ENCODE peak calls at places on chromosomes 7 and 10, in nine cellular contexts. T is uterus; M is CD4-positive, alpha-beta memory T cell; B is lower lobe of right lung; E is psoas muscle; S is astrocyte of the cerebellum; D is heart right ventricle; J is mammary epithelial cell; U is esophagus squamous epithelium. W is an unnamed sample.

GRCh38 chr10:77544607-77545006 is 93.0 kb downstream of the KCNMA1 start:
- DNase-seq in T (no peak), M (no peak), B (no peak), E (no peak), S (no peak), D (no peak), J (no peak), U (no peak), W (no peak)

GRCh38 chr7:20509892-20510645 is 105.4 kb upstream of the ABCB5 start:
- DNase-seq in T (no peak), M (no peak), B (no peak), E (no peak), S (no peak), D (no peak), J (no peak), U (no peak), W (no peak)

GRCh38 chr10:484925-485661 is 204.4 kb downstream of the DIP2C start:
- DNase-seq in T (no peak), M (no peak), B (no peak), E (peak), S (no peak), D (no peak), J (peak), U (no peak), W (peak)

GRCh38 chr7:30521532-30521931 is 16.9 kb upstream of the GGCT start:
- DNase-seq in T (peak), M (no peak), B (no peak), E (peak), S (no peak), D (peak), J (no peak), U (no peak), W (no peak)

GRCh38 chr7:36360244-36360643 is 29.4 kb upstream of the ANLN start:
- DNase-seq in T (no peak), M (no peak), B (no peak), E (no peak), S (no peak), D (no peak), J (no peak), U (no peak), W (no peak)

GRCh38 chr7:128247640-128248194 is 6.6 kb downstream of the LEP start:
- DNase-seq in T (no peak), M (no peak), B (no peak), E (no peak), S (no peak), D (no peak), J (peak), U (no peak), W (no peak)

GRCh38 chr7:142454862-142455261 is 197.0 kb upstream of the PRSS58 start:
- DNase-seq in T (no peak), M (peak), B (no peak), E (no peak), S (no peak), D (no peak), J (no peak), U (no peak), W (no peak)

GRCh38 chr10:127415116-127415515 is 134.0 kb upstream of the NPS start:
- DNase-seq in T (no peak), M (no peak), B (no peak), E (no peak), S (no peak), D (no peak), J (no peak), U (no peak), W (no peak)

GRCh38 chr7:155488483-155489127 is 30.7 kb downstream of the EN2 start:
- DNase-seq in T (no peak), M (no peak), B (no peak), E (no peak), S (no peak), D (no peak), J (no peak), U (no peak), W (no peak)

GRCh38 chr10:42640610-42641229 is 2.4 kb upstream of the ZNF33B start:
- DNase-seq in T (no peak), M (no peak), B (no peak), E (no peak), S (no peak), D (no peak), J (peak), U (no peak), W (no peak)

GRCh38 chr10:2839081-2839725 is 228.1 kb upstream of the PFKP start:
- DNase-seq in T (no peak), M (no peak), B (peak), E (no peak), S (no peak), D (no peak), J (peak), U (no peak), W (no peak)

GRCh38 chr7:19964198-19964597 is 190.8 kb upstream of the TMEM196 start:
- DNase-seq in T (no peak), M (no peak), B (no peak), E (no peak), S (no peak), D (no peak), J (no peak), U (no peak), W (no peak)

GRCh38 chr7:2523941-2524807 is 4.6 kb downstream of the LFNG start:
- DNase-seq in T (peak), M (peak), B (peak), E (peak), S (no peak), D (peak), J (peak), U (no peak), W (peak)

GRCh38 chr7:142602756-142603155 is 146.5 kb upstream of the PRSS1 start:
- DNase-seq in T (no peak), M (no peak), B (no peak), E (peak), S (no peak), D (no peak), J (no peak), U (no peak), W (no peak)

GRCh38 chr7:116706668-116707126 is 34.7 kb downstream of the MET start:
- DNase-seq in T (no peak), M (no peak), B (no peak), E (no peak), S (no peak), D (no peak), J (peak), U (no peak), W (no peak)

GRCh38 chr7:132837529-132837928 is 244.4 kb downstream of the CHCHD3 start:
- DNase-seq in T (no peak), M (no peak), B (no peak), E (no peak), S (no peak), D (no peak), J (no peak), U (no peak), W (no peak)

GRCh38 chr7:139777304-139777890 is 401 bp downstream of the HIPK2 start:
- DNase-seq in T (peak), M (peak), B (peak), E (peak), S (no peak), D (peak), J (no peak), U (no peak), W (peak)

GRCh38 chr7:13235961-13236360 is 548.5 kb downstream of the ARL4A start:
- DNase-seq in T (no peak), M (no peak), B (no peak), E (no peak), S (no peak), D (no peak), J (no peak), U (no peak), W (no peak)

GRCh38 chr7:140672382-140673062 is at the start of gene ADCK2:
- DNase-seq in T (peak), M (peak), B (peak), E (no peak), S (no peak), D (peak), J (peak), U (no peak), W (peak)

DNA sequence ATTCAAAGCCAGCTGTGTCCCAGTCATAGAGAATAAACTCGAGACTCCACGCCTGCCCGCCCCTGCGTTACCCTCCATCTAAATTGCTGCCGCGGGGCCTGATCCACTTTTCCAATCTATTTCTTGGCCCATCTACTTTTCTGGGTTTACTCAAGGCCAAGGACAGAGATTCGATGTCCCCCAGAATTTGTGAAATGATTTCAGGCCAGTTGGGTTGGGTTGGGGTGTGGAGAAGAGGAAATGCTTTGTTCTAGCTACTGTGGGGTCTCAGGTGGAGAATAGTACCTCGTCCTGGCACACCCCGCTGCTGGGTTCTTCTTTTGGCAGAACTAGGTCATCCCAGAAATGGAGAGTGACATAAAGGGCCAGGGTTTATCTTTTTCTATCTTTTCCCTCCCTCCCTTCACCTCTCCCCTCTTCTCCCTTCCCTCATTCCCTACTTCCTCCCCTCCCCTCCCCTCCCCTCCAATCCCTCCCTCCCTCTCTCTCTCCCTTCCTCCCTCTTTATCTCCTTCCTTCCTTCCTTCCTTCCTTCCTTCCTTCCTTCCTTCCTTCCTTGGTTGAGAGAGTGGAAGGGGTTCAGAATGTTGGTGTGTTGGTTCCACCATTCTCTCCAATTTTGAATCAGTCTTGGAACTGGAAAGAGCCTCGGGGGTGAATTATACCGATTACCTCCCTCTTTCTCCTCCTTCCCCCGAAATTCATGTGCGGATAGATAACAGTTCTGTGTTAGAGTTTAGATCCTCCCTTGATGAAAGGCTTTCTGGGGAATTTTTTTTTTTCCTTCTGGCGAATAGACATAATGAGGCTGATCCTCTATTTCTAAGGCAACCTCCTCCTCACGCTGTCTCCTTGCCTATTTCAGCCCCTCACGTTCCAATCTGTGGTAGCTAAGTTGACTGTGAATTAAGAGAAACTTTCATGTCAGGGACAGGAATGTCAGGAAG is 1.2 kb upstream of the TMEM229A start:
- DNase-seq in T (no peak), M (no peak), B (no peak), E (no peak), S (no peak), D (no peak), J (no peak), U (no peak), W (no peak)
- H3K4me3 ChIP-seq in T (peak), M (no peak), B (no peak), E (peak), S (no peak), D (no peak), J (no peak), U (no peak), W (no peak)

GRCh38 chr10:60648761-60649160 is 129.5 kb upstream of the CDK1 start:
- DNase-seq in T (no peak), M (no peak), B (no peak), E (no peak), S (no peak), D (no peak), J (no peak), U (no peak), W (no peak)
- H3K4me3 ChIP-seq in T (no peak), M (no peak), B (no peak), E (no peak), S (no peak), D (no peak), J (no peak), U (no peak), W (no peak)

DNA sequence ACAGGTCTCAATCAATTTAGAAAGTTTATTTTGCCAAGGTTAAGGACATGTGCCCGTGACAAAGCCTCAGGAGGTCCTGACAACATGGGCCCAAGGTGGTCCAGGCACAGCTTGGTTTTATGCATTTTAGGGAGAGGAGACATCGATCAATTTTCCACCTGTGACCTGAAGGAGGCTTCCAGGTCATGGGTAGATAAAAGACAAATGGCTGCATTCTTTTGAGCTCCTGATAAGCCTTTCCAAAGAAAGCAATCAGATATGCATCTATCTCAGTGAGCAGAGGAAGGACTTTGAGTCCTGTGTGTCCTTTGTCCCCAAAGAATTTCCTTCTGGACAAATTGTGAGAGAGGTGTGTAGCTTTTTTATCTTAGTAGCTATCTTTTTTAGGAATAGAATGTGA is 15.8 kb downstream of the LRRC72 start:
- DNase-seq in T (no peak), M (no peak), B (no peak), E (no peak), S (no peak), D (no peak), J (no peak), U (no peak), W (no peak)
- H3K4me3 ChIP-seq in T (no peak), M (no peak), B (no peak), E (no peak), S (no peak), D (no peak), J (no peak), U (no peak), W (no peak)

DNA sequence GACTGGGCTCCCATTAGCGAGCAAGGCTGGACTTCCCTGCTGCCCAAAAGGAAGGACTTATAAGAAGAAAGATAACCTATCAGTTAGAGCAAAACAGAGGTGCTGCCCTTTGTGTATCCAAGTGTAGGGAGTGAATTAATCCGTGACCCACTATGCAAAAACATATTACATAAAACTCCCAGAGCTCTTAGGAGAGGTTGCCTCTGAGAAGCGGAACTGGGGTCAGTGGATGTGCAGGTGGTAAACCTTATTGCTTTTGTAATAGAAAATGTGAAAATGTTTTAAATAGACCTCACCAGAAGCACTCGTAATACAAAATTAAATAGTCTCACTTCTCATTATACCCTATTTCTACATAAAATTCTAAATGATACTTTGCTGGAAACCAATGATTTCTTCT is 17.1 kb upstream of the IL6 start:
- DNase-seq in T (no peak), M (no peak), B (no peak), E (no peak), S (no peak), D (no peak), J (no peak), U (no peak), W (no peak)
- H3K4me3 ChIP-seq in T (no peak), M (no peak), B (no peak), E (no peak), S (no peak), D (no peak), J (no peak), U (no peak), W (no peak)

W was measured in adrenal gland.